ENCODE peak calls at places on chromosome 14, in five cellular contexts. V is IMR-90, E is neuronal stem cell, F is H1, U is trophoblast cell. S is an unnamed sample.

GRCh38 chr14:103519043-103519836 is 3.4 kb downstream of the CKB start:
- DNase-seq in V (no peak), E (no peak), F (no peak), U (no peak), S (peak)

GRCh38 chr14:103067231-103067954 is 10.0 kb upstream of the CDC42BPB start:
- DNase-seq in V (peak), E (no peak), F (no peak), U (peak), S (peak)

GRCh38 chr14:44361083-44361482 is 146.0 kb downstream of the FSCB start:
- DNase-seq in V (no peak), E (no peak), F (no peak), U (no peak), S (no peak)

GRCh38 chr14:34283590-34283989 is 178.4 kb downstream of the SPTSSA start:
- DNase-seq in V (no peak), E (no peak), F (no peak), U (no peak), S (no peak)

GRCh38 chr14:55245657-55246268 is 25.5 kb upstream of the FBXO34 start:
- DNase-seq in V (peak), E (no peak), F (no peak), U (peak), S (peak)

GRCh38 chr14:90820958-90821357 is 4.7 kb upstream of the TTC7B start:
- DNase-seq in V (peak), E (no peak), F (no peak), U (no peak), S (no peak)

GRCh38 chr14:105053996-105054395 is 11.2 kb downstream of the GPR132 start:
- DNase-seq in V (no peak), E (no peak), F (no peak), U (no peak), S (no peak)

GRCh38 chr14:100617715-100618693 is 30.8 kb upstream of the BEGAIN start:
- DNase-seq in V (no peak), E (no peak), F (no peak), U (no peak), S (no peak)

GRCh38 chr14:86943391-86944365 is 1049.3 kb downstream of the GALC start:
- DNase-seq in V (no peak), E (no peak), F (no peak), U (no peak), S (no peak)

GRCh38 chr14:50666772-50667490 is 1.2 kb downstream of the SAV1 start:
- DNase-seq in V (peak), E (peak), F (no peak), U (peak), S (peak)

GRCh38 chr14:35826218-35826951 is at the start of gene BRMS1L:
- DNase-seq in V (peak), E (peak), F (peak), U (peak), S (peak)
- H3K14ac ChIP-seq in V (peak), E (peak), F (no peak), U (peak), S (no peak)

GRCh38 chr14:95196826-95197497 is 39.6 kb upstream of the DICER1 start:
- DNase-seq in V (no peak), E (no peak), F (no peak), U (no peak), S (no peak)

GRCh38 chr14:95196268-95196667 is 38.9 kb upstream of the DICER1 start:
- DNase-seq in V (no peak), E (no peak), F (no peak), U (peak), S (no peak)

GRCh38 chr14:95197498-95198010 is 40.2 kb upstream of the DICER1 start:
- DNase-seq in V (no peak), E (no peak), F (no peak), U (peak), S (no peak)

GRCh38 chr14:95199298-95199983 is 42.1 kb upstream of the DICER1 start:
- DNase-seq in V (no peak), E (no peak), F (no peak), U (no peak), S (no peak)

GRCh38 chr14:95198320-95198719 is 41.0 kb upstream of the DICER1 start:
- DNase-seq in V (no peak), E (no peak), F (no peak), U (no peak), S (no peak)
- H3K18ac ChIP-seq in V (no peak), E (peak), F (peak), U (no peak), S (no peak)

GRCh38 chr14:97033556-97034081 is 236.4 kb downstream of the VRK1 start:
- DNase-seq in V (no peak), E (no peak), F (no peak), U (no peak), S (no peak)
- H3K4me3 ChIP-seq in V (no peak), E (no peak), F (peak), U (peak), S (no peak)

DNA sequence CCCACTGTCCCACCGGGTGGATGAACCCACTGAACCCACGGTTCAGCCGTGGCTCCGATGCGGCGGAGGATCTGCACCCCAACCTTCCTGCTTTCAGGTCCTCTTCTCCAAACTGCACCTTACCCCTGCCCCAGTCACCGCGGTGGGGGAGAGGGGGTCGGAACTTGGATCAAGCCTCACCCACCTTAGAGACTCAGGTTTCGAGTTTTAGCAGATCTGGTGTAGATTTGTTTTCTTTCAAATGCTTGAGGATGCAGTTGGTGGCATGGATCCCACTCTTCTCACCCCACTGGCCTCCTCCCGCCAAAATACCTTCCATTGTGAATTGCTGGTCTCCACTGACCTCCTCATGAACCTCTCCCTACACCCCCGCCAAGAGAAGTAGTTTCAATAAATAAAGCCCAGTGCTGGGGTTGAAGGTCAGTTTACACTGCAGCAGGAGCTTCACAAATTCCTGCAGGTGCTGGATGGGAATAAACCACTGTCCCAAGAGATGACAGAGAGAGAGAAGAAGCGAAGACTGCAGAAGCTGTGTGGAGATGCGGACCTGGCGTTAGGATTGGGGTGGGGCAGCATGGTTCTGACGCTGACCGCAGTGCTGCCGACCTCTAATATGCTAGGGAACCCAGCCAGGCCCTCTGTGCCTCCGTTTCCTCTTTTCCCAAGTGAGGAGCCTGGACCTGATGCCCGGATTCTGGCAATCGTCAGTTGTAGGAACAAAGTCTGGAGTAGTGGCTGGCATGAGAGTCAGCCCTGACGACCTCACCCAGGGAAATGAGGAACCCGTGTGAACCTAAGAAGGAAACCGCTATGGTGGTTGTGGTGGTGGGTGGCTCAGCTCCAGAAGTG is 7.4 kb downstream of the TTC6 start:
- DNase-seq in V (no peak), E (no peak), F (no peak), U (no peak), S (no peak)
- H3K14ac ChIP-seq in V (no peak), E (no peak), F (no peak), U (no peak), S (no peak)

DNA sequence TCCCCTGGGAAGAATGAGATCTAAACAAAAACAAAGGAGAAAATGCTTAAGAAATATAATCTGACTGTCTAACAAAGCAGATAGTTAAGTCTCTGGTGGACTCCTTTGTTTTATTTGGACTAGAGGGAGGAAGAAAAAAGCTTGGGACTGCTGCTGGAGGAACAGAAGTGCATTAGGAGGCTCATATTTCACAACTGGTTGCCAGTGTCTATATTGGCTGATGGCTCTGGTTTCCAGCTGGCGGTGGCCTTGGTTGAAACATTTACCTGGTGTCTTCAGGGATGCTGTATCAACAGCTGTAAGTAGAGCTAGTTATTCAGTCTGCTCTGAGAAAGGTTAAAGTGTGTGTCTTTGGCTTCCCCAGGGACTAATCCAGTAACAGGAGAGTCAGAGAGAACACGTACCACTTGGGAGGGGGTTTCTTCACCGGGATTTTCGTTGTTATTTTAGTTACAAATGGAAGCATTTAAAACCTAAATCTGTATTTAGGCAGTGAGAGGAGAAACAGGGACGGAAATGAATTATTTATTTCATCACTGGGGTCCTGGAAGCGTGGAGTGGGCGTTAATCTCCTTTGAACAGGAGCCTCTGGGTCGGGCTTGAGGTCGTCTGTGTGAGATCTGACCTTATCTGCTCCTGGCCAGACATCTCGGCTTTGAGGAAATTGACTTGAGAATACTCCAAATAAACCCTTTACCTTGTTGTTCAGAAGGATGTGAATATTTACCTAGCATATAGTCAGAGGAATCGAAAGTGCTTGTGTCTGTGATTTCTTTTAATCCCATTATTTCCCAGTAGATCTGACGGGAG is 149.9 kb downstream of the NRXN3 start:
- DNase-seq in V (no peak), E (no peak), F (no peak), U (no peak), S (no peak)
- H3K18ac ChIP-seq in V (no peak), E (no peak), F (no peak), U (no peak), S (no peak)

GRCh38 chr14:70811578-70811977 is 2.3 kb upstream of the MAP3K9 start:
- DNase-seq in V (no peak), E (no peak), F (no peak), U (peak), S (no peak)
- H3K4me3 ChIP-seq in V (no peak), E (no peak), F (no peak), U (no peak), S (no peak)

DNA sequence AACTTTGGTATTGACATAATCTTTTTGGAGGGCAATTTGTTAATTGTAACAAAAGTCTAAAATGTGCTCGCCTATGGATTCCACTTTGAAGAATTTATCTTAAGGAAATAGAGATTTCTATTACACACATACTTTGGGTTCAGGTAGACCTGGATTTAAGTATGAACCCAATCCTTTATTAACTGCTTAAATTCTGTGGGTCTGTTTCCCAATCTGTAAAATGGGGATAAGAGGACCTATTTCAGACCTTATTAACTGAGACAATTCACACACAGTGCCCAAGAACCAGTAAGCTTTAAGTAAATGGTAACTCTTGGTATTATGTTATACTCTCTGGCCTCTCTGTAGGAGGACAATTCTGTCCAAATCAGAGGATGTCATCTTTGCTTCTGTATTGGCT is 822 bp upstream of the EIF2B2 start:
- DNase-seq in V (no peak), E (no peak), F (no peak), U (no peak), S (no peak)
- H3K14ac ChIP-seq in V (peak), E (no peak), F (no peak), U (no peak), S (no peak)

DNA sequence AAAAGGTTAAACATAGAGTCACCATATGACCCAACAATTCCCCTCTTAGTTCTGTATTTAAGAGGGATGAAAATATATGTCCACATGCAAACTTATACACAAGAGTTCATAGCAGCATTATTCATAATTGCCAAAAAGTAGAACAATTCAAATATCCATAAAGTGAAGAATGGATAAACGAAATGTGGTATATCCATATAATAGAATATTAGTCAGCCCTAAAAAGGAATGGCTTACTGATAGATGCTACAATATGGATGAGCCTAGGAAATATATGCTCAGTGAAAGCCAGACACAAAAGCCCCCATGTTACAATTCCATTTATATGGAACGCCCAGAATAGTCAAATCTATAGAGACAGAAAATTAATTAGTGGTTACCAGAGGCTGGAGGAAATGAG is 44.1 kb upstream of the RIN3 start:
- DNase-seq in V (no peak), E (no peak), F (no peak), U (no peak), S (no peak)
- H3K18ac ChIP-seq in V (no peak), E (no peak), F (no peak), U (no peak), S (no peak)

GRCh38 chr14:63204407-63205280 is at the start of gene RHOJ:
- DNase-seq in V (peak), E (peak), F (no peak), U (no peak), S (no peak)
- H3K4me3 ChIP-seq in V (peak), E (peak), F (peak), U (no peak), S (peak)